ENCODE peak calls at places on chromosomes 3 and 15, in four cellular contexts. I is endothelial cell, F is progenitor cell of endocrine pancreas, K is AG04449. G is an unnamed sample.
A peak's percentile ranks its signal among the peaks of the same experiment; 100 is the strongest.

GRCh38 chr3:111864821-111865656 is 6.0 kb downstream of the PHLDB2 start:
- DNase-seq in I (no peak), F (no peak), K (peak; percentile 92), G (no peak)

GRCh38 chr3:192514081-192514753 is 213.1 kb downstream of the FGF12 start:
- DNase-seq in I (peak; percentile 52), F (peak; percentile 36), K (no peak), G (no peak)

GRCh38 chr3:16841906-16842709 is 42.6 kb upstream of the PLCL2 start:
- DNase-seq in I (no peak), F (no peak), K (no peak), G (peak; percentile 68)

GRCh38 chr3:160886421-160886820 is 130.4 kb downstream of the PPM1L start:
- DNase-seq in I (no peak), F (no peak), K (no peak), G (no peak)

GRCh38 chr3:158768881-158769518 is 32.9 kb upstream of the MFSD1 start:
- DNase-seq in I (no peak), F (no peak), K (peak; percentile 84), G (no peak)

GRCh38 chr3:109050591-109051167 is 67.3 kb downstream of the MORC1 start:
- DNase-seq in I (no peak), F (no peak), K (no peak), G (no peak)

GRCh38 chr15:89633585-89633984 is 21.7 kb downstream of the KIF7 start:
- DNase-seq in I (no peak), F (no peak), K (no peak), G (no peak)

GRCh38 chr3:42036483-42036823 is 54.7 kb upstream of the TRAK1 start:
- DNase-seq in I (no peak), F (no peak), K (peak; percentile 87), G (no peak)

GRCh38 chr15:37142371-37142770 is 42.0 kb upstream of the MEIS2 start:
- DNase-seq in I (no peak), F (no peak), K (no peak), G (no peak)

GRCh38 chr3:187651282-187651681 is 18.9 kb downstream of the SST start:
- DNase-seq in I (no peak), F (no peak), K (no peak), G (no peak)

GRCh38 chr3:32177702-32178198 is 60.7 kb upstream of the CMTM8 start:
- DNase-seq in I (peak; percentile 76), F (peak; percentile 47), K (peak; percentile 5), G (no peak)

GRCh38 chr15:94246016-94246415 is 14.7 kb downstream of the MCTP2 start:
- DNase-seq in I (no peak), F (no peak), K (no peak), G (no peak)

GRCh38 chr3:140727886-140728285 is 50.0 kb downstream of the TRIM42 start:
- DNase-seq in I (no peak), F (no peak), K (no peak), G (no peak)

GRCh38 chr15:93072440-93073394 is 16.3 kb downstream of the RGMA start:
- DNase-seq in I (peak; percentile 69), F (peak; percentile 68), K (no peak), G (no peak)

GRCh38 chr3:197590313-197590962 is 34.7 kb upstream of the BDH1 start:
- DNase-seq in I (no peak), F (no peak), K (no peak), G (no peak)

GRCh38 chr3:16865335-16865734 is 19.4 kb upstream of the PLCL2 start:
- DNase-seq in I (no peak), F (no peak), K (peak; percentile 46), G (no peak)

GRCh38 chr15:22873841-22874240 is 35.4 kb downstream of the NIPA2 start:
- DNase-seq in I (no peak), F (no peak), K (no peak), G (no peak)

GRCh38 chr3:99634881-99635280 is 3.5 kb upstream of the COL8A1 start:
- DNase-seq in I (no peak), F (no peak), K (no peak), G (no peak)

GRCh38 chr3:150408232-150409124 is at the start of gene TSC22D2:
- DNase-seq in I (peak; percentile 98), F (peak; percentile 92), K (no peak), G (peak; percentile 99)

GRCh38 chr15:52798529-52799101 is 8.5 kb upstream of the ONECUT1 start:
- DNase-seq in I (no peak), F (no peak), K (no peak), G (no peak)

GRCh38 chr15:52800852-52801747 is 11.0 kb upstream of the ONECUT1 start:
- DNase-seq in I (no peak), F (no peak), K (no peak), G (no peak)

GRCh38 chr15:52797625-52798501 is 7.7 kb upstream of the ONECUT1 start:
- DNase-seq in I (no peak), F (no peak), K (no peak), G (no peak)

GRCh38 chr15:52796742-52797515 is 6.8 kb upstream of the ONECUT1 start:
- DNase-seq in I (no peak), F (no peak), K (no peak), G (no peak)

DNA sequence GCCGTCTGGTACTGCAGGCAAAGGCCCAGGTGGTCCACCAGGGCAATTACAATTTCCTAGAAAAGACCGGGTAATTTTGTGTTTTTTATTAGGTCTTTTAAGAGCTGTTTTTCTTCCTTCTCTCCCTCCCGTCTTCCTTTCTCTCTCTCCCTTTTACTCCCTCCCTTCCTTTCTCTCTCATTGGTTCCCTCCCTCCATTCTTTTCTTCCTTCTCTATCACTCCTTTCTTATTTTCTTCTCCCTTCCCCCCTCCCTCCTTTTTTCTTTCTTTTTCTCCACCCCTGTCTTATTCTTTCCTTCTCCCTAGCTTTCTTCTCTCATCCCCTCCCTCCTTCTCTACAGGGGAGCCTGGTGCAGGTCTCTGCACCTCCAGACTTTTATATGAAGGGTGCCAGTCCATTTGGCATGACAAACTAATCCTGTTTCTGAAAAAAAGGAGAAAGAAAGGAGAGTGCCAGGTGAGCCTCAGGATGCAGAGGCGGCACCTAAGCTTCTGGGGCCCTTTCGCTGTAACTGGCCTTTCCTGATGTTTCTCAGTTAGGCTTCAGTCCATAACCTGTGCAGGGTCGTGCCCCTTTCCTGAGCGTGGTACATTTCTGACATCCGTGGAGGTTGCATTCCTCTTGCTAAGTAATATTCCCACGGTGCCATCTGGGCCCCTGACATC is 9.1 kb upstream of the ONECUT1 start:
- DNase-seq in I (no peak), F (no peak), K (no peak), G (no peak)
- TF ChIP-seq CTCF in I (no peak), F (no peak), K (no peak), G (no peak)

GRCh38 chr3:194118920-194119319 is 17.0 kb upstream of the HES1 start:
- DNase-seq in I (no peak), F (no peak), K (no peak), G (no peak)

GRCh38 chr3:194123735-194124134 is 12.2 kb upstream of the HES1 start:
- DNase-seq in I (no peak), F (no peak), K (no peak), G (no peak)

GRCh38 chr3:194119831-194120230 is 16.1 kb upstream of the HES1 start:
- DNase-seq in I (no peak), F (no peak), K (no peak), G (no peak)

GRCh38 chr3:194121881-194122280 is 14.1 kb upstream of the HES1 start:
- DNase-seq in I (no peak), F (no peak), K (no peak), G (no peak)

GRCh38 chr3:194120789-194121770 is 14.9 kb upstream of the HES1 start:
- DNase-seq in I (no peak), F (no peak), K (no peak), G (no peak)
- TF ChIP-seq CTCF in I (no peak), F (no peak), K (no peak), G (no peak)

GRCh38 chr15:45253330-45253729 is 1.3 kb downstream of the SLC28A2 start:
- DNase-seq in I (no peak), F (no peak), K (no peak), G (no peak)
- TF ChIP-seq CTCF in I (peak; percentile 64), F (peak; percentile 35), K (no peak), G (no peak)

GRCh38 chr3:142150271-142150670 is 927 bp upstream of the TFDP2 start:
- DNase-seq in I (no peak), F (no peak), K (no peak), G (no peak)

GRCh38 chr3:142154186-142154585 is 4.8 kb upstream of the TFDP2 start:
- DNase-seq in I (no peak), F (no peak), K (no peak), G (no peak)

GRCh38 chr3:142151828-142152227 is 2.5 kb upstream of the TFDP2 start:
- DNase-seq in I (no peak), F (no peak), K (no peak), G (no peak)

GRCh38 chr3:142151240-142151639 is 1.9 kb upstream of the TFDP2 start:
- DNase-seq in I (no peak), F (no peak), K (no peak), G (no peak)

GRCh38 chr3:142152349-142152748 is 3.0 kb upstream of the TFDP2 start:
- DNase-seq in I (peak; percentile 36), F (no peak), K (no peak), G (no peak)
- TF ChIP-seq CTCF in I (peak; percentile 41), F (peak; percentile 46), K (no peak), G (no peak)